ENCODE peak calls at places on chromosome 19, in nine cellular contexts. R is LoVo; H is activated naive CD8-positive, alpha-beta T cell treated with anti-CD3 and anti-CD28 coated beads, Interleukin-2, amount 50 U/mL, for 24 hours; Z is T47D; J is ELR; M is SK-N-DZ; A is hypothalamus; K is left ventricle myocardium inferior; E is HL-60. N is an unnamed sample.

GRCh38 chr19:50702870-50703829 is 16.5 kb downstream of the SHANK1 start:
- DNase-seq in M (no peak), A (no peak), E (no peak), H (no peak), J (peak), K (no peak), R (no peak), Z (no peak), N (peak)

GRCh38 chr19:43505186-43505456 is 575 bp upstream of the PHLDB3 start:
- DNase-seq in H (no peak), E (no peak), K (no peak), J (no peak), M (no peak), Z (no peak), R (no peak), A (no peak), N (no peak)

GRCh38 chr19:42113641-42114348 is 18.5 kb downstream of the POU2F2 start:
- DNase-seq in Z (no peak), M (peak), K (no peak), H (no peak), J (peak), A (no peak), E (no peak), R (no peak), N (peak)

GRCh38 chr19:49453757-49454248 is 778 bp downstream of the ALDH16A1 start:
- DNase-seq in H (no peak), M (no peak), K (no peak), R (no peak), E (no peak), Z (no peak), A (no peak), J (peak), N (no peak)

GRCh38 chr19:43820098-43820860 is 6.8 kb upstream of the ZNF283 start:
- DNase-seq in H (peak), K (peak), A (peak), M (no peak), Z (no peak), R (no peak), J (peak), E (no peak), N (peak)

GRCh38 chr19:51593969-51594773 is 23.1 kb downstream of the ZNF175 start:
- DNase-seq in Z (peak), M (peak), K (peak), E (peak), J (peak), R (no peak), A (peak), H (peak), N (peak)

GRCh38 chr19:18543814-18544475 is 572 bp upstream of the FKBP8 start:
- DNase-seq in A (no peak), K (no peak), J (peak), H (peak), M (no peak), Z (peak), E (peak), R (peak), N (peak)

GRCh38 chr19:47512183-47512947 is 2.5 kb downstream of the NAPA start:
- DNase-seq in J (peak), A (no peak), H (no peak), E (peak), Z (peak), M (no peak), K (no peak), R (peak), N (no peak)

GRCh38 chr19:49567722-49568454 is 12.5 kb downstream of the NOSIP start:
- DNase-seq in A (no peak), K (no peak), M (no peak), E (no peak), Z (no peak), J (no peak), H (peak), R (peak), N (no peak)

N was measured in dermis blood vessel endothelial cell.